ENCODE peak calls at places on chromosomes 6 and 20, in four cellular contexts. T is mesendoderm, I is psoas muscle, U is cardiac muscle cell. W is an unnamed sample.

GRCh38 chr6:21740719-21741118 is 147.2 kb downstream of the SOX4 start:
- DNase-seq in T (no peak), U (no peak), I (no peak), W (no peak)

GRCh38 chr20:20568604-20569205 is 143.7 kb downstream of the RALGAPA2 start:
- DNase-seq in T (peak; percentile 35), U (peak; percentile 58), I (no peak), W (no peak)

GRCh38 chr20:62135573-62136266 is 7.5 kb downstream of the PSMA7 start:
- DNase-seq in U (no peak), I (no peak), T (no peak), W (no peak)

GRCh38 chr20:62724692-62725595 is 16.3 kb downstream of the NTSR1 start:
- DNase-seq in T (no peak), I (peak; percentile 38), U (no peak), W (peak; percentile 54)

GRCh38 chr20:10402938-10403593 is 31.0 kb downstream of the MKKS start:
- DNase-seq in I (no peak), U (no peak), T (no peak), W (no peak)

GRCh38 chr6:138785980-138786379 is 9.9 kb upstream of the ECT2L start:
- DNase-seq in U (no peak), I (no peak), T (no peak), W (no peak)

GRCh38 chr6:33872761-33873160 is 69.0 kb upstream of the MLN start:
- DNase-seq in I (peak; percentile 34), U (no peak), T (no peak), W (no peak)

GRCh38 chr6:153167026-153167891 is 36.2 kb upstream of the RGS17 start:
- DNase-seq in I (no peak), T (peak; percentile 6), U (no peak), W (no peak)

GRCh38 chr20:50980851-50981713 is 22.5 kb downstream of the MOCS3 start:
- DNase-seq in I (no peak), T (peak; percentile 71), U (peak; percentile 86), W (no peak)

GRCh38 chr6:113347420-113347819 is 509.7 kb upstream of the MARCKS start:
- DNase-seq in T (peak; percentile 66), I (no peak), U (peak; percentile 41), W (no peak)

GRCh38 chr6:27667651-27668441 is 194.9 kb upstream of the ZNF184 start:
- DNase-seq in I (no peak), U (peak; percentile 26), T (peak; percentile 68), W (no peak)

GRCh38 chr6:90197854-90198496 is 98.7 kb downstream of the BACH2 start:
- DNase-seq in U (no peak), T (no peak), I (peak; percentile 64), W (no peak)

GRCh38 chr6:148969679-148970078 is 222.8 kb downstream of the UST start:
- DNase-seq in T (no peak), I (peak; percentile 79), U (no peak), W (no peak)

GRCh38 chr6:35919827-35920751 is 809 bp downstream of the SRPK1 start:
- DNase-seq in T (peak; percentile 79), U (peak; percentile 74), I (no peak), W (peak; percentile 75)

GRCh38 chr6:1296542-1296941 is 15.4 kb upstream of the FOXQ1 start:
- DNase-seq in I (no peak), U (no peak), T (no peak), W (no peak)

GRCh38 chr6:82145926-82146452 is 101.6 kb downstream of the IBTK start:
- DNase-seq in T (no peak), I (no peak), U (no peak), W (no peak)

GRCh38 chr6:82144852-82145332 is 102.7 kb downstream of the IBTK start:
- DNase-seq in T (peak; percentile 58), U (peak; percentile 32), I (peak; percentile 63), W (peak; percentile 79)

GRCh38 chr6:82142524-82142923 is 105.0 kb downstream of the IBTK start:
- DNase-seq in T (no peak), I (no peak), U (no peak), W (no peak)

GRCh38 chr6:82143041-82143481 is 104.5 kb downstream of the IBTK start:
- DNase-seq in U (peak; percentile 68), I (no peak), T (no peak), W (no peak)

DNA sequence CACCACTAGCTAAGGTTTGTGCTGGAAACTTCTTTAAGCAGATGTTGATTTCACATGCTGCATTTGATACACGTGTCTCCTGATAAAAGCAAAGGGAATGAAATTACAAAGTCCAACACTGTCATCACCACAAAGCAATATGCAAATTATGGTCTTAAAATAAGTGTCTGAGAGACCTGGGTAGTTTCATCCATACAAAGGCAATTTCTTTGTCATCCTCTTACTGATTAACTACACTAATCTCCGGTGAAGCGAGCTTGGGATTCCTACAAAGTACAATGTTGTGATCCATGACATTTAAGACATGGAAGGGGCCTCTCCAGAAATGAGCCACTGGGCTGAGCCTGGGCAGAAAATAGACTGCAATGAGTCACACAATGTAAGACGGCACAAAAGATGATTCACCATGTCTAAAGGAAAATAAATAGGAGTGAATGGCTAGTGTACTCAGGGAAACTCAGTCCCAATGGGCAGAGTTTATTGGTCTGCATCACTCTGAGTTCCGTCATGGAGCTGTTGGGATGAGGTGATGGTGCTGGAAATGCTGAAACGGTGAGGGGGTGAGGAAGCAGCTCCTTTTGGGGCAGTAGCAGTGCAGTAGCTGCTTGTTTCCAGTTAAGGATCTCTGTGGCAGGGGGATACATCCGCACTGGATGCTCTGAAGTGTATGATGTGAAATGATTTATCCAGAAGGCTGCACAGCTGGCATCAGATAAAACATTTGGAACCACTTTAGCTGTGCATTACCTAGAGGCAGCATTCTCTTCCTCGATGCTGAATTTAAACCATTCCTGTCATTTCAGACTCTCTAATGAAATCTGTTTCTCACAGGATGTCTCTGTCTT is 103.3 kb downstream of the IBTK start:
- DNase-seq in I (no peak), U (peak; percentile 37), T (peak; percentile 6), W (no peak)
- H3K4me1 ChIP-seq in I (peaks cover 11% of the 10 kb centered on the region), U (peaks cover 24% of the 10 kb centered on the region), T (no peaks in the 10 kb centered on the region), W (peaks cover 5% of the 10 kb centered on the region)

DNA sequence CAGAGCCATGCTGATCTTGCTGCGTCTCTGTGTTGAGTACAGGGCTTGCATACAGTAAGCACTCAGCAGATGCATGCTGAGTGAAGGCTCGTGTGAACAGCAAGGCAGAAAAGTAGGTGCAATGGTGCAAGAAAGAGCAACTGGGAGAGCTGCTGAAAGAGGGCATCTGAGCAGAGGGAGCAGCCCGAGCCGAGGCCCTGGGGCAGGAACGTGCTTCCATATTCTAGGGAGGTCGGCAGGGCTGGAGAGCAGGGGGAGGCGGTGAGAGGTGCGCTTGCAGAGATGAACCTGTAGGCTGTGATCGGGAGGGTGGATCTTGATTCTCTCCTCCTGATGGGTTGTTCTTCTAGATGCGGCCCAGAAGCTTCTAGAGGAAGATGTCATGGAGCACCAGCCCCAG is 26.4 kb upstream of the STX16 start:
- DNase-seq in I (no peak), U (no peak), T (no peak), W (no peak)
- H3K27ac ChIP-seq in I (no peak overlapping the region), U (no peak overlapping the region), T (no peak overlapping the region), W (no peak overlapping the region)

DNA sequence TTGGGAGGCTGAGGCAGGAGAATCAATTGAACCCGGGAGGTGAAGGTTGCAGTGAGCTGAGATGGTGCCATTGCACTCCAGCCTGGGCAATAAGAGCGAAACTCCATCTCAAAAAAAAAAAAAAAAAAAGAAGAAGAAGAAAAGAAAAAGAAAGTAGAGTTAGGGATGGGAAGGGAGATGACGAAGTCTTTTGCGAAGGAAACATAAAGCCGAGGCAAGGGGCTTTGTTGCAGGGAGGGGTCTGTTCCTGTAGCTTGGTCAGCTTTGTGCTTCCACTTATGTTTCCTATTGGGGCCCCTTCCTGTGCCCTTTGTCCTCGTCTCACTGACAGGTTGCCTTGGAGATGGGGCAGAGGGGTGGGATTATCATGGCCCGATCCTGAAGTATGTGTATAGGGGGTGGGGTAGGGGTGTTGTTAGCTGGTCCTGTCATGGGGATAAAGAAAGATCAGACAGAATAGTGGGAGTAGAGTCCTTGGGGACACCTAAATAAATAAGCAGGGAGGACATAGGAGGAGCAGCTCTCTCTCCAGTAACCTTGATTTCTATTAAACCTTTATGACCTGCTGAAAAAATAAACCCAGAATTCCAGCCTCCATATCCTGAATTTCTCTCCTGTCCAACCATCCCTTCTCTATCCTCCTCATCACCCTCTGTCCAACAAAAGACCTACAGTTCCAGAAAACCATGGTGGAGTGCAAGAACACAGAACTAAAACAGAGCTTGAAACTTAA is 1.2 kb upstream of the CLIC1 start:
- DNase-seq in I (no peak), T (peak; percentile 68), U (peak; percentile 31), W (no peak)
- H3K4me3 ChIP-seq in I (peak overlapping the region; percentile 71), T (no peak overlapping the region), U (peak overlapping the region; percentile 3), W (no peak overlapping the region)

DNA sequence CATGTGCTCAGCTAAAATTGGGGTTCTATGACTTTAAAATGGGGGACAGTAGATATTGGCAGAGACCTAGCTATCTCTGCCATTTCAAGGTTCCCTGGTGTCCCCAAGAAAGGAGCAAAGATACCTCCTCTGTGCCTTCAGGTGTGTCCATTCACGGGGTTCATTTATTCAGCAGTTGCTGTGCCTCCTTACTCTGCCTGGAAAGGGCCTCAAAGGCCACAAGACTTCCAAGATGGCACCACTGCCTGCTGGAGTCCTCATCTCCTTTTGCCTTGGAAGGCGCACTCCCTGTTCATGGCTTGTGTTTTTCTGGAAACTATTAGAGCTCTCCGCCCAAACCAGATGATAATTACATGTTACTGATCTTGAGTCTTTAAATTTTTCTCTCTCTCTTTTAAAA is 3.9 kb upstream of the ZBP1 start:
- DNase-seq in T (no peak), U (no peak), I (no peak), W (no peak)
- H3K4me1 ChIP-seq in T (no peaks in the 10 kb centered on the region), U (no peaks in the 10 kb centered on the region), I (peaks cover 6% of the 10 kb centered on the region), W (no peaks in the 10 kb centered on the region)

GRCh38 chr20:34377072-34377847 is 14.2 kb downstream of the ITCH start:
- DNase-seq in I (no peak), T (no peak), U (no peak), W (no peak)

GRCh38 chr20:34370062-34370461 is 7.0 kb downstream of the ITCH start:
- DNase-seq in I (no peak), T (no peak), U (no peak), W (no peak)

GRCh38 chr20:34369265-34369664 is 6.2 kb downstream of the ITCH start:
- DNase-seq in I (no peak), U (no peak), T (peak; percentile 50), W (no peak)

GRCh38 chr20:34375977-34376430 is 12.9 kb downstream of the ITCH start:
- DNase-seq in T (no peak), I (no peak), U (no peak), W (no peak)

GRCh38 chr20:34374209-34374749 is 11.2 kb downstream of the ITCH start:
- DNase-seq in I (no peak), U (no peak), T (no peak), W (no peak)
- H3K27ac ChIP-seq in I (no peak overlapping the region), U (no peak overlapping the region), T (no peak overlapping the region), W (no peak overlapping the region)

DNA sequence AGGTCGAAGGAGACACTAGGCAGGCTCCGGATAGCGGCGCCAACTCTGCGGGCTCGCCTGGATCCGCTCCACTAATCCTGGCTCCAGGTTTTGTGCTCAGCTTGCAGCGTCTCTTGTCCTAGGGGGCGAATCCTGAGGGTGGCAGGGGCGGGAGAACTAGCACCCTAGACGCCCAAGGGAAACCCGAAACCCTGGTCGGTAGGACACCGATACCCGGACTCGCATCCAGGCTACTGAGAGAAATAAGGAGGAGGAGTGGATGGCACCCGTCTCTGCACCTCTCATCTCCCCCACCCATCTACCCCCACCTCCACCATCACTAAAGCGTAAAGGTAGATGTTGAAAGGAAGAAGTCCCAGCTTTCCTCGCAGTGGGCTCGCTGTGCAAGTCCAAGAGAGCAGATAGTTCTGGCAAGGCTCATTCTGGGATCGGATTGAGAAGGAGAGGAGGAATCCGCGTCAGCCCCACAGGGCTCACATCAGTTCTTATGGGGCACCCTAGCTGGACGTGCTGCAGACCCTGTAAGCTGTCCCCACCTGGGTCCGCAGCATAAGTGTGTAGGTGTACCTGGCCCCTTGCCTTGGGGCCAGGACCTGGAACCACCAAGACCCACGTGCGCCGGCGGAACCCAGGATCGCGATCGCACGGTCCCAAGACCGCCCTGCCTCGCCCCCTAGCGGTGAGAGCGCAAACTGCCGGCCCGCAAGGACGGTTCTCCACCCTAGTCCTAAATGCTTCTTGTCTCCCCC is 6.9 kb downstream of the SLC32A1 start:
- DNase-seq in T (peak; percentile 85), I (peak; percentile 80), U (peak; percentile 80), W (peak; percentile 92)
- H3K4me3 ChIP-seq in T (no peak overlapping the region), I (peak overlapping the region; percentile 46), U (peak overlapping the region; percentile 18), W (no peak overlapping the region)